ENCODE peak calls at places on chromosomes 13 and 19, in four cellular contexts. One of them, this sample, is unnamed.

GRCh38 chr19:2695288-2695866 is 7.1 kb downstream of the GNG7 start:
- DNase-seq in germinal center: no peak
- DNase-seq in caudate nucleus: peak
- DNase-seq in fibroblast of mammary gland: no peak
- DNase-seq in this sample: no peak

GRCh38 chr19:55452381-55453325 is 8.8 kb downstream of the ISOC2 start:
- DNase-seq in germinal center: no peak
- DNase-seq in caudate nucleus: peak
- DNase-seq in fibroblast of mammary gland: peak
- DNase-seq in this sample: peak

GRCh38 chr13:59229401-59229800 is 934.3 kb downstream of the DIAPH3 start:
- DNase-seq in germinal center: no peak
- DNase-seq in caudate nucleus: no peak
- DNase-seq in fibroblast of mammary gland: no peak
- DNase-seq in this sample: no peak

GRCh38 chr19:46521241-46521640 is 25.6 kb upstream of the PNMA8B start:
- DNase-seq in germinal center: no peak
- DNase-seq in caudate nucleus: no peak
- DNase-seq in fibroblast of mammary gland: no peak
- DNase-seq in this sample: no peak

GRCh38 chr19:14337510-14337909 is 43.7 kb upstream of the ADGRE5 start:
- DNase-seq in germinal center: peak
- DNase-seq in caudate nucleus: no peak
- DNase-seq in fibroblast of mammary gland: peak
- DNase-seq in this sample: peak

GRCh38 chr13:98619556-98619955 is 42.6 kb upstream of the STK24 start:
- DNase-seq in germinal center: no peak
- DNase-seq in caudate nucleus: no peak
- DNase-seq in fibroblast of mammary gland: no peak
- DNase-seq in this sample: no peak

GRCh38 chr19:42272989-42273406 is 3.9 kb downstream of the CIC start:
- DNase-seq in germinal center: no peak
- DNase-seq in caudate nucleus: no peak
- DNase-seq in fibroblast of mammary gland: no peak
- DNase-seq in this sample: no peak

GRCh38 chr13:41311607-41312500 is 787 bp downstream of the NAA16 start:
- DNase-seq in germinal center: peak
- DNase-seq in caudate nucleus: no peak
- DNase-seq in fibroblast of mammary gland: peak
- DNase-seq in this sample: peak

GRCh38 chr19:6533000-6533328 is 2.1 kb downstream of the TNFSF9 start:
- DNase-seq in germinal center: no peak
- DNase-seq in caudate nucleus: no peak
- DNase-seq in fibroblast of mammary gland: no peak
- DNase-seq in this sample: no peak

GRCh38 chr19:45939792-45940514 is 25.4 kb upstream of the NANOS2 start:
- DNase-seq in germinal center: no peak
- DNase-seq in caudate nucleus: no peak
- DNase-seq in fibroblast of mammary gland: no peak
- DNase-seq in this sample: no peak

GRCh38 chr19:33519416-33519815 is 2.2 kb downstream of the PEPD start:
- DNase-seq in germinal center: no peak
- DNase-seq in caudate nucleus: no peak
- DNase-seq in fibroblast of mammary gland: peak
- DNase-seq in this sample: no peak

GRCh38 chr19:51593969-51594773 is 23.1 kb downstream of the ZNF175 start:
- DNase-seq in germinal center: peak
- DNase-seq in caudate nucleus: peak
- DNase-seq in fibroblast of mammary gland: peak
- DNase-seq in this sample: peak

GRCh38 chr13:51495300-51495699 is 42.5 kb upstream of the INTS6 start:
- DNase-seq in germinal center: no peak
- DNase-seq in caudate nucleus: no peak
- DNase-seq in fibroblast of mammary gland: no peak
- DNase-seq in this sample: no peak

GRCh38 chr19:23343434-23344010 is 51.7 kb downstream of the ZNF91 start:
- DNase-seq in germinal center: no peak
- DNase-seq in caudate nucleus: no peak
- DNase-seq in fibroblast of mammary gland: no peak
- DNase-seq in this sample: no peak

GRCh38 chr13:108463365-108463764 is 166.0 kb upstream of the MYO16 start:
- DNase-seq in germinal center: no peak
- DNase-seq in caudate nucleus: no peak
- DNase-seq in fibroblast of mammary gland: peak
- DNase-seq in this sample: no peak

GRCh38 chr13:113176292-113176691 is 17.8 kb downstream of the PROZ start:
- DNase-seq in germinal center: no peak
- DNase-seq in caudate nucleus: no peak
- DNase-seq in fibroblast of mammary gland: no peak
- DNase-seq in this sample: peak

GRCh38 chr19:55642153-55643002 is 1.1 kb upstream of the ZNF581 start:
- DNase-seq in germinal center: peak
- DNase-seq in caudate nucleus: no peak
- DNase-seq in fibroblast of mammary gland: no peak
- DNase-seq in this sample: peak

GRCh38 chr13:109586509-109587346 is 199.7 kb downstream of the IRS2 start:
- DNase-seq in germinal center: no peak
- DNase-seq in caudate nucleus: no peak
- DNase-seq in fibroblast of mammary gland: no peak
- DNase-seq in this sample: no peak

GRCh38 chr13:60453490-60453889 is 56.5 kb downstream of the TDRD3 start:
- DNase-seq in germinal center: no peak
- DNase-seq in caudate nucleus: no peak
- DNase-seq in fibroblast of mammary gland: peak
- DNase-seq in this sample: no peak

GRCh38 chr19:18167975-18168645 is 5.5 kb upstream of the IFI30 start:
- DNase-seq in germinal center: peak
- DNase-seq in caudate nucleus: no peak
- DNase-seq in fibroblast of mammary gland: peak
- DNase-seq in this sample: peak

GRCh38 chr19:40974633-40975037 is 16.4 kb upstream of the CYP2B6 start:
- DNase-seq in germinal center: peak
- DNase-seq in caudate nucleus: no peak
- DNase-seq in fibroblast of mammary gland: peak
- DNase-seq in this sample: peak

GRCh38 chr19:37136118-37136517 is 36.4 kb downstream of the ZNF585A start:
- DNase-seq in germinal center: no peak
- DNase-seq in caudate nucleus: no peak
- DNase-seq in fibroblast of mammary gland: no peak
- DNase-seq in this sample: no peak

GRCh38 chr13:85436029-85436428 is 363.2 kb downstream of the SLITRK6 start:
- DNase-seq in germinal center: no peak
- DNase-seq in caudate nucleus: no peak
- DNase-seq in fibroblast of mammary gland: no peak
- DNase-seq in this sample: no peak

GRCh38 chr13:40170982-40171381 is 495.5 kb downstream of the FOXO1 start:
- DNase-seq in germinal center: no peak
- DNase-seq in caudate nucleus: no peak
- DNase-seq in fibroblast of mammary gland: no peak
- DNase-seq in this sample: no peak

GRCh38 chr13:69617587-69617986 is 490.0 kb upstream of the ATXN8OS start:
- DNase-seq in germinal center: no peak
- DNase-seq in caudate nucleus: no peak
- DNase-seq in fibroblast of mammary gland: no peak
- DNase-seq in this sample: no peak

GRCh38 chr19:7280940-7281666 is 13.1 kb downstream of the INSR start:
- DNase-seq in germinal center: no peak
- DNase-seq in caudate nucleus: no peak
- DNase-seq in fibroblast of mammary gland: no peak
- DNase-seq in this sample: no peak

GRCh38 chr19:51366050-51366998 is at the start of gene ETFB:
- DNase-seq in germinal center: peak
- DNase-seq in caudate nucleus: peak
- DNase-seq in fibroblast of mammary gland: peak
- DNase-seq in this sample: peak

GRCh38 chr13:44040754-44041100 is 161.0 kb downstream of the LACC1 start:
- DNase-seq in germinal center: no peak
- DNase-seq in caudate nucleus: no peak
- DNase-seq in fibroblast of mammary gland: peak
- DNase-seq in this sample: no peak

This sample was measured in GM12865.